ENCODE peak calls at places on chromosomes 2 and 18, in four cellular contexts. One of them, this sample, is unnamed.

GRCh38 chr2:168738057-168738456 is 64.4 kb upstream of the NOSTRIN start:
- DNase-seq in K562: no peak
- DNase-seq in WTC11: no peak
- DNase-seq in HepG2: no peak
- DNase-seq in this sample: no peak

GRCh38 chr18:74252032-74252380 is 39.8 kb downstream of the CYB5A start:
- DNase-seq in HepG2: no peak
- DNase-seq in WTC11: no peak
- DNase-seq in K562: no peak
- DNase-seq in this sample: no peak

GRCh38 chr18:39772155-39772919 is 2182.7 kb upstream of the PIK3C3 start:
- DNase-seq in K562: no peak
- DNase-seq in HepG2: peak; percentile 30
- DNase-seq in WTC11: no peak
- DNase-seq in this sample: no peak

GRCh38 chr2:44360749-44361329 is 455 bp downstream of the PREPL start:
- DNase-seq in HepG2: peak; percentile 20
- DNase-seq in WTC11: no peak
- DNase-seq in K562: peak; percentile 48
- DNase-seq in this sample: no peak

GRCh38 chr2:42492691-42493467 is 903 bp downstream of the KCNG3 start:
- DNase-seq in HepG2: no peak
- DNase-seq in WTC11: peak; percentile 63
- DNase-seq in K562: no peak
- DNase-seq in this sample: peak; percentile 77

GRCh38 chr2:124572953-124573634 is 548.0 kb downstream of the CNTNAP5 start:
- DNase-seq in WTC11: no peak
- DNase-seq in HepG2: no peak
- DNase-seq in K562: no peak
- DNase-seq in this sample: no peak

GRCh38 chr2:35468271-35468670 is 887.3 kb upstream of the CRIM1 start:
- DNase-seq in WTC11: no peak
- DNase-seq in K562: no peak
- DNase-seq in HepG2: no peak
- DNase-seq in this sample: no peak

GRCh38 chr2:118254117-118254516 is 165.8 kb downstream of the INSIG2 start:
- DNase-seq in K562: no peak
- DNase-seq in WTC11: no peak
- DNase-seq in HepG2: no peak
- DNase-seq in this sample: no peak

GRCh38 chr2:233821709-233822100 is 32.6 kb downstream of the HJURP start:
- DNase-seq in HepG2: no peak
- DNase-seq in WTC11: no peak
- DNase-seq in K562: no peak
- DNase-seq in this sample: no peak

GRCh38 chr2:135190799-135191198 is 138.7 kb downstream of the RAB3GAP1 start:
- DNase-seq in WTC11: no peak
- DNase-seq in K562: no peak
- DNase-seq in HepG2: no peak
- DNase-seq in this sample: no peak

GRCh38 chr2:163732718-163733117 is 3.1 kb downstream of the FIGN start:
- DNase-seq in HepG2: no peak
- DNase-seq in K562: no peak
- DNase-seq in WTC11: no peak
- DNase-seq in this sample: no peak

GRCh38 chr18:79560861-79561210 is 118.8 kb upstream of the CTDP1 start:
- DNase-seq in K562: no peak
- DNase-seq in WTC11: no peak
- DNase-seq in HepG2: no peak
- DNase-seq in this sample: no peak

GRCh38 chr2:25259744-25260124 is 82.0 kb downstream of the DNMT3A start:
- DNase-seq in K562: no peak
- DNase-seq in HepG2: no peak
- DNase-seq in WTC11: peak; percentile 86
- DNase-seq in this sample: peak; percentile 98

DNA sequence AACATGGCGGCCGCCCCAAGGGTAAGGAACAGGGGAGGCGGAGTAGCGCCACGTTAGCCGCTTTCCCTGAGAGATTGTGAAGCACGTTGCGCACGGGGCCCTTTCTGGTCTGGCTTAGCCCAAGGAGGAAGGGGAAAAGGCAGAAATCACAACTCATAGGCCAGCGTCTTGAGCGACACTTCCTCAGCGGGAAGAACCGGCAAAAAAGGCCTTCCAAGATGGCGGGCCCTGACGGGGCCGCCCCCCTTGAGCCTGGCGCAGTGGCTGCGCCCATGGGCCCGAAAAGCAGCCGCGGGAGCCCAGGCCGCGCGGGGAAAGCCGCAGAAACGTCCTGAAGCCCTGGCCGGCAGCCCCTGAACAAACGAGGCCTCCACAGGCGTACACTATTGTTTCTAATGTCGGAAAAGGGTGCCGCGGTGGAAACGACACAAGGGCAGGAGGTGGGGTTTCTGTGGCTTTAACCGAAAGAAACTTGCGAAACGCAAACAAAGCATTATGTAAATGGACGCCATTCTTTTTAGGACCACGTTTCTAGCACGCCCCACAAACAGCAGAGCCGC is 919 bp upstream of the PCBP1 start:
- DNase-seq in WTC11: peak; percentile 60
- DNase-seq in K562: peak; percentile 77
- DNase-seq in HepG2: peak; percentile 96
- DNase-seq in this sample: peak; percentile 80
- TF ChIP-seq CREB1 in WTC11: no peak
- TF ChIP-seq CREB1 in K562: peak; percentile 22
- TF ChIP-seq CREB1 in HepG2: peak; percentile 24
- TF ChIP-seq CREB1 in this sample: no peak

GRCh38 chr18:9387891-9388290 is 53.3 kb downstream of the TWSG1 start:
- DNase-seq in WTC11: no peak
- DNase-seq in HepG2: no peak
- DNase-seq in K562: no peak
- DNase-seq in this sample: no peak
- TF ChIP-seq CREB1 in WTC11: no peak
- TF ChIP-seq CREB1 in HepG2: no peak
- TF ChIP-seq CREB1 in K562: no peak
- TF ChIP-seq CREB1 in this sample: no peak

DNA sequence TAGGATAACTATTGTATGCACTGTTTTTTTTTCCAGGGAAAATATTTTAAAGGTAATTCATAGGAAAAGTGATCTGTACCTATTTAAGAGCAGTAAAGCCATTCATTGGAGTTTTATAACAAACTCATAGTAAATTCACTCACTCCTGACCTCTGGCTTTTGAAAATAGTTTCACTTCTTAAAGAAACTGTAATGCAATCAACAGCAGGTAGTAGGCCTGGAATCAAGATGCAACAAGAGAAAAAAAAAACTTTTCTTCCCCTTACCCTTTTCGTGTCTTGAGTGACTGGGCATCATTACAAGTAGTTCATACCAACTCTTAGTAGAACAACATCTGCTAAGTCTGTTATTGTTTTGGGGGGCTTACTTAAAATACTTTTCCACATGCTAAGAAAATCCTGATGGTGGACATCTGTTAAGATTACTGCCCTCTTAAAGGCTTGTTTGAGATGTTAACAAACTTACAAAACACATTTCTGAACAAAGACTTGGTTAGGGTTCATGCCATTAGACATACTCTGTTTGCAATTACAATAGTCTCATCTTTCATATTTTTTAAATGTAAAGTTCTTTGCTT is 164.2 kb upstream of the FOSL2 start:
- DNase-seq in WTC11: no peak
- DNase-seq in K562: no peak
- DNase-seq in HepG2: no peak
- DNase-seq in this sample: no peak
- TF ChIP-seq CREB1 in WTC11: no peak
- TF ChIP-seq CREB1 in K562: no peak
- TF ChIP-seq CREB1 in HepG2: no peak
- TF ChIP-seq CREB1 in this sample: no peak

GRCh38 chr2:147351789-147352188 is 493.0 kb upstream of the ACVR2A start:
- DNase-seq in K562: no peak
- DNase-seq in WTC11: no peak
- DNase-seq in HepG2: no peak
- DNase-seq in this sample: no peak
- TF ChIP-seq CREB1 in K562: no peak
- TF ChIP-seq CREB1 in WTC11: no peak
- TF ChIP-seq CREB1 in HepG2: no peak
- TF ChIP-seq CREB1 in this sample: no peak

DNA sequence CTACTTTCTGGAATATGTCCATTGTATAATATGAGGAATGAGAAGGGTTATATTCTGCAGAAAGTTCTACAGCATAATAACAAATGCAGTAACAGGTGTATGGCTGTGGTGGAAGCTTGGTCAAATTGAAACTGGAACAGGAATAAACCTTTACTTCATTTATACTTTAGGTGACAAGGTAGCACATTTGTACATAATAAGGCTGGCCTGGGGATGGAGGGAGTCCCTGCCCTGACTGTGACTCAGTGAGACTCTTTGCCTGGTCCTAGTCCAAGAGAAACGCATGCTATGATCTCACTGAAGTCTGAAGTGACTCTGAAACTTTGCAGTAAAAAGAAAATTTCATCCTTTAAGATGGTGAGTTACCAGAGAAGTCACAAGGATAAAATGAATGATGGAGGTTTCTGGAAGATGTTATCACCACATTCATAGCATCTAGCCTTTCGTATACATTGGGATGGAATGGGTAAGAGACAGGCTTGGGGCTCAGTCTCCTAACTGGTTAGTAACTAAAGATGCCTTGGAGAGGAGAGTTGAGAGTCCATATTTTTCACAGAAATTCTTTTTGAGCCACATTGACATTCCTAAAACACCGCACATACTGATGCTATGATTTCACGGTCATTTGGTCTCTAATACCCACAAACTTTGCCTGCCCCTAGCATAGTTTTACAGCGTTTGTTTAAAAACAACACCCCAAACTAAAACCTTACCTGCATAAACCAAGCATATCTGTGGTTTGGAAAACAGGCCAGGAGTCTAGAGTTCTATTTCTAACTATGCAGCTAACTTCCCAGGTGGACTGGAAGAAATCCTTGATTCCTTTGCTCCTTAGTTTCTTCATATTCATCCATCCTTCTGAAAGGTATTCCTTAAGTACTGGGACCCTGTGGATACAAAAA is 42.4 kb upstream of the NABP1 start:
- DNase-seq in K562: no peak
- DNase-seq in HepG2: peak; percentile 73
- DNase-seq in WTC11: no peak
- DNase-seq in this sample: no peak
- TF ChIP-seq CREB1 in K562: no peak
- TF ChIP-seq CREB1 in HepG2: no peak
- TF ChIP-seq CREB1 in WTC11: no peak
- TF ChIP-seq CREB1 in this sample: no peak

GRCh38 chr2:176464886-176465564 is 195.8 kb downstream of the MTX2 start:
- DNase-seq in WTC11: no peak
- DNase-seq in HepG2: no peak
- DNase-seq in K562: no peak
- DNase-seq in this sample: no peak
- TF ChIP-seq CREB1 in WTC11: no peak
- TF ChIP-seq CREB1 in HepG2: no peak
- TF ChIP-seq CREB1 in K562: no peak
- TF ChIP-seq CREB1 in this sample: no peak

DNA sequence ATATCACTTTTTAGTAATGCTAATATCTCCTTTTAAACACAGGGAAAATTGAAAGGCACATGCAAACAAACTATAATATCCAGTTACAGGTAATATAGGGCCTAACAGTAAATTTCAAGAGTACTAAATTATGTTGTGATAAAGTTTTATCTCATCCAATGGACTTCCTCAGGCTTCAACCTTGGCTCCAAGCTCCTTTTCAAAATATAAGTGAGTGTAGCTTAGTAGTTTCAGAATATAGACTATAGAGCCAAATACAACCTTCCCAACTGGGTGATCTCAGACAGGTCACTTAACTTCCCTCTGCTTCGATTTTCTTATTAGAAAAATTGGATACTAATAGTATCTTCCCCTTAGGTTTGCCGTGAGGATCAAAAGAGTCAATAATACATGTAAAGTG is 93.5 kb upstream of the PARD3B start:
- DNase-seq in WTC11: no peak
- DNase-seq in HepG2: no peak
- DNase-seq in K562: no peak
- DNase-seq in this sample: no peak
- TF ChIP-seq CREB1 in WTC11: no peak
- TF ChIP-seq CREB1 in HepG2: no peak
- TF ChIP-seq CREB1 in K562: no peak
- TF ChIP-seq CREB1 in this sample: no peak